ENCODE peak calls at places on chromosome 12, in seven cellular contexts. X is SK-N-SH, Q is K562, I is HCT116, J is HepG2, A is H1, S is GM12878. Y is an unnamed sample.

GRCh38 chr12:109728921-109729836 is 15.6 kb downstream of the FAM222A start:
- DNase-seq in X (peak; percentile 38), Q (no peak), I (no peak), J (no peak), A (no peak), S (no peak), Y (no peak)

GRCh38 chr12:57517187-57517586 is 3.1 kb downstream of the DDIT3 start:
- DNase-seq in X (no peak), Q (no peak), I (no peak), J (no peak), A (no peak), S (no peak), Y (no peak)

GRCh38 chr12:62834971-62835547 is 99.9 kb downstream of the PPM1H start:
- DNase-seq in X (no peak), Q (no peak), I (peak; percentile 24), J (no peak), A (no peak), S (peak; percentile 26), Y (no peak)

GRCh38 chr12:82818276-82819035 is 131.8 kb downstream of the TMTC2 start:
- DNase-seq in X (no peak), Q (no peak), I (no peak), J (no peak), A (no peak), S (no peak), Y (no peak)

GRCh38 chr12:75478395-75478794 is 2.2 kb upstream of the GLIPR1 start:
- DNase-seq in X (no peak), Q (no peak), I (no peak), J (no peak), A (no peak), S (peak; percentile 28), Y (no peak)

GRCh38 chr12:80622271-80622670 is 85.2 kb upstream of the MYF6 start:
- DNase-seq in X (no peak), Q (no peak), I (no peak), J (no peak), A (no peak), S (no peak), Y (no peak)

GRCh38 chr12:114681149-114681849 is 2.7 kb downstream of the TBX3 start:
- DNase-seq in X (no peak), Q (no peak), I (no peak), J (no peak), A (no peak), S (no peak), Y (peak; percentile 54)

GRCh38 chr12:57166971-57167371 is 19.6 kb upstream of the LRP1-AS start:
- DNase-seq in X (no peak), Q (peak; percentile 47), I (no peak), J (no peak), A (no peak), S (no peak), Y (no peak)

GRCh38 chr12:113396828-113397496 is 6.7 kb downstream of the SDS start:
- DNase-seq in X (peak; percentile 42), Q (no peak), I (no peak), J (no peak), A (no peak), S (no peak), Y (no peak)

GRCh38 chr12:107552263-107552662 is 133.3 kb upstream of the PWP1 start:
- DNase-seq in X (no peak), Q (no peak), I (no peak), J (no peak), A (no peak), S (no peak), Y (no peak)

DNA sequence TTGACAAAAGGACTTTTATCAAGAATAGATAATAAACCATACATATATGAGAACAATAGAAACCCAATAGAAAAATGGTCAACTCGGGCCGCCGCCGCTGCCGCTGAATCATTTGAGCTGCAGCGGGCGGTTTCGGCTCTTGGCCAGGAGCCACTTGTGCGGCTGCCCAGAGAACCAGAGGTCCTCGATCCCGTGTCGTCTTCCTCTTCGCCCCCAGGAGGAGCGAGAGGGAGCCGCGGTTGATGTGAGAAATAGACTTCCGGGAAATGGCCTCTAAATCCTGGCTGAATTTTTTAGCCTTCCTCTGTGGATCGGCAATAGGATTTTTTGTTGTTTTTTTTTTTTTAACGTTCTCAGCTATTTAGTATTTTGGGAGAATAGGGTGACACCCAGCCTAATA is 44.8 kb downstream of the CPSF6 start:
- DNase-seq in X (peak; percentile 74), Q (peak; percentile 92), I (peak; percentile 52), J (peak; percentile 70), A (peak; percentile 71), S (no peak), Y (peak; percentile 64)
- TF ChIP-seq JUND in X (no peak), Q (peak; percentile 4), I (no peak), J (no peak), A (no peak), S (no peak), Y (peak; percentile 3)

DNA sequence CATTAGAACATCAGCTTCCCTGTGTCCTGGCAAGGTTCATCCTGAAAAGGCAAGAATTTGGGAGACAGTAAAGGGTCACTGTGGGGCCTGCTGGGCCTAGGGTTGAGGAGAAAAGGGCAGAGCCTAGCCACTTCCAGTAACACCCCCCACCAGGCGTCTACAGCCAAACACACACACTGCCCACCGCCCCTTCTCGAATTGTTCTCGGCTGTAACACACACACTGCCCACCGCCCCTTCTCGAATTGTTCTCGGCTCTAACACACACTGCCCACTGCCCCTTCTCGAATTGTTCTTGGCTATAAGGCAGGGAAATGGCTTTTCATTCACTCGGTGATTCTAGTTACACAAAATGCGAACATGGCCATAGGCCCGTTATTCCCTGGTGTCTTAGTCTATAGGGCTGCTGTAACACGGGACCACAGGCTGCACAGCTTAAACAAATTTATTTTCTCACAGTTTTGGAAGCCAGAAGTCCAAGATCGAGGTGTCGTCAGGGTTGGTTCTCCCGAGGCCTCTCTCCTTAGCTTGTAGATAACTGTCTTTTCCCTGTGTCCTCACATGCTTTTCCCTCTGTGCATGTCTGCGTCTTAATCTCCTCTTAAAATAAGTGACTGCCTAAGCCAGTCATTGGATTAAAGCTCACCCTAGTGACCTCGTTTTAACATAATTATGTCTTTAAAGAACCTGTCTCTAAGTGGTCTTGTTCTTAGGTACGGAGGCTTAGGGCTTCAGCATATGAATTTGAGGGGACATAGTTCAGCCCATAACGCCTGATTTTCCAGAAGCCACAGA is 171.0 kb downstream of the ADGRD1 start:
- DNase-seq in X (no peak), Q (no peak), I (no peak), J (no peak), A (no peak), S (no peak), Y (no peak)
- TF ChIP-seq JUND in X (no peak), Q (no peak), I (no peak), J (no peak), A (no peak), S (no peak), Y (no peak)

GRCh38 chr12:39240144-39240486 is 202.8 kb downstream of the KIF21A start:
- DNase-seq in X (no peak), Q (no peak), I (no peak), J (no peak), A (no peak), S (no peak), Y (no peak)

GRCh38 chr12:39240573-39240972 is 202.3 kb downstream of the KIF21A start:
- DNase-seq in X (no peak), Q (no peak), I (no peak), J (no peak), A (no peak), S (no peak), Y (no peak)

GRCh38 chr12:39235990-39236767 is 206.7 kb downstream of the KIF21A start:
- DNase-seq in X (no peak), Q (no peak), I (no peak), J (no peak), A (no peak), S (no peak), Y (no peak)

GRCh38 chr12:39239484-39240143 is 203.3 kb downstream of the KIF21A start:
- DNase-seq in X (no peak), Q (no peak), I (no peak), J (no peak), A (no peak), S (no peak), Y (no peak)

GRCh38 chr12:39236994-39237393 is 205.9 kb downstream of the KIF21A start:
- DNase-seq in X (no peak), Q (no peak), I (no peak), J (no peak), A (no peak), S (no peak), Y (no peak)
- TF ChIP-seq JUND in X (peak; percentile 70), Q (no peak), I (no peak), J (no peak), A (no peak), S (no peak), Y (no peak)

DNA sequence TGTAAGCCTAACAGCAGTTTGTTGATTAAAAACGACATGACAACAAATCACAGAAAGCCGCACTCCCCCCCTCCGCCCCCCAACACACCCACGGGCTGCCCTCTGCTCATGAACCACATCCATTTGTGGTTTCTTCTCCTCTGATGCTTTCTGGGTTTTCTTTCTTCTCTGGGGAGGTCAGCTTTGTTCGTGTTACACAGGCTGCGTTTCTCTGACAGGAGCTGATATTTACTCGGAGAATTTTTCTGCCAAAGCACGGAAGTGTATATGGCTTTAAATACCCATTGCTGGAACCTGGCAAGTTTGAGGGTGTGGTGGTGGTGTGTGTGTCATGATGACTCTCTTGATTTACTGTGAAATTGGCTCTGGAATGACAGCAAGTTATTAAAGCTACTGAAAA is 883.7 kb upstream of the TMEM132C start:
- DNase-seq in X (no peak), Q (no peak), I (no peak), J (no peak), A (no peak), S (no peak), Y (no peak)
- TF ChIP-seq JUND in X (no peak), Q (no peak), I (no peak), J (no peak), A (no peak), S (no peak), Y (no peak)

Y was measured in T47D.